ENCODE peak calls at places on chromosomes 11 and 22, in five cellular contexts. S is left ventricle myocardium inferior, C is transverse colon, E is PC-9, A is stomach. R is an unnamed sample.

GRCh38 chr11:100619484-100619883 is 67.6 kb upstream of the ARHGAP42 start:
- DNase-seq in S (no peak), C (no peak), E (no peak), A (no peak), R (no peak)

GRCh38 chr11:118010738-118011461 is 24.7 kb downstream of the IL10RA start:
- DNase-seq in S (peak; percentile 56), C (peak; percentile 82), E (no peak), A (peak; percentile 52), R (peak; percentile 42)

GRCh38 chr22:44375451-44375850 is 62.7 kb upstream of the SHISAL1 start:
- DNase-seq in S (no peak), C (no peak), E (no peak), A (no peak), R (no peak)

GRCh38 chr22:49011769-49012598 is 815.7 kb downstream of the BRD1 start:
- DNase-seq in S (no peak), C (no peak), E (no peak), A (peak; percentile 22), R (peak; percentile 8)

GRCh38 chr11:78420255-78420764 is 2.7 kb upstream of the GAB2 start:
- DNase-seq in S (peak; percentile 75), C (peak; percentile 72), E (peak; percentile 74), A (peak; percentile 59), R (peak; percentile 43)

GRCh38 chr11:36455658-36456111 is 54.4 kb downstream of the TRAF6 start:
- DNase-seq in S (peak; percentile 81), C (peak; percentile 24), E (peak; percentile 88), A (peak; percentile 36), R (peak; percentile 61)

GRCh38 chr11:68855205-68855978 is 13.7 kb upstream of the CPT1A start:
- DNase-seq in S (peak; percentile 63), C (peak; percentile 41), E (no peak), A (no peak), R (no peak)

GRCh38 chr22:36323182-36323854 is 64.4 kb downstream of the MYH9 start:
- DNase-seq in S (peak; percentile 73), C (peak; percentile 55), E (no peak), A (peak; percentile 73), R (peak; percentile 69)

GRCh38 chr11:111443640-111444039 is 64.6 kb upstream of the POU2AF1 start:
- DNase-seq in S (no peak), C (no peak), E (no peak), A (no peak), R (no peak)

GRCh38 chr11:36037031-36037430 is 93.2 kb downstream of the LDLRAD3 start:
- DNase-seq in S (peak; percentile 32), C (no peak), E (no peak), A (no peak), R (no peak)

GRCh38 chr11:8720376-8720775 is 37.8 kb downstream of the RPL27A start:
- DNase-seq in S (no peak), C (no peak), E (no peak), A (peak; percentile 40), R (no peak)

DNA sequence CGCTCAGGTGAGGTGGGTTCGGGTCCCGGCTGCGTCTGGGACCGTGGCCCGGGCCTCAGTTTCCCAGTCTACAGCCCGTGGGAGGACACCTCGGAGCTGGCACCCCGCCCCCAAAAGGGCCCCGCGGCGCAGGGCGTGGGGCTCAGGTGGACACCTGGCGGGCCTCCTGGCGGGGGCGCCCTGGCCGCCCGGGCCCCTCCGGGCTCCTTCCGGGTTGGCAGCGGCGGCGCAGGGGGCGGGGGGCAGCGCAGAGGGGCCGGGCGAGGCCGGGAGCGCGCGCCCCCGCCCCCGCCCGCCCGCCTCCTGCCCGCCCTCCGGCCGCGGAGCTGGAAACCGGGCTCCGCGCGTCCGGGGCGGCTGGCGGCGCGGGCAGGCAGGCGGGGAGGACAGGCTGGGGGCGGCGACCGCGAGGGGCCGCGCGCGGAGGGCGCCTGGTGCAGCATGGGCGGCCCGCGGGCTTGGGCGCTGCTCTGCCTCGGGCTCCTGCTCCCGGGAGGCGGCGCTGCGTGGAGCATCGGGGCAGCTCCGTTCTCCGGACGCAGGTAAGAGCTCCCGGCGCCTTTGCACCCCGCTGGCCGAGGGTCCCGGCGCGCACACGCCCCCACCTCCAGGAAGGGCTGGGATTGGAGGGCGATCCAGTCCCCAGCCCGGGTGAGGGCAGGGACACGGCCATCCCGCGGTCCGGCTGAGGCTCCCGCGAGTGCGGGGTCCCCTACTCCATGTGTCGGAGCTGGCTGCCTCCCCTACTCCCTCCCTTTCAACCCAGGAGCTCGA is at the start of gene EMID1:
- DNase-seq in S (peak; percentile 37), C (peak; percentile 47), E (peak; percentile 28), A (peak; percentile 61), R (no peak)
- H3K4me1 ChIP-seq in S (peaks cover 24% of the 10 kb centered on the region), C (peaks cover 25% of the 10 kb centered on the region), E (no peaks in the 10 kb centered on the region), A (peaks cover 44% of the 10 kb centered on the region), R (no peaks in the 10 kb centered on the region)

GRCh38 chr11:83852775-83853442 is 566.7 kb upstream of the CCDC90B start:
- DNase-seq in S (no peak), C (no peak), E (no peak), A (no peak), R (no peak)
- H3K4me3 ChIP-seq in S (no peak overlapping the region), C (no peak overlapping the region), E (no peak overlapping the region), A (no peak overlapping the region), R (no peak overlapping the region)

GRCh38 chr11:30815619-30816018 is 229.5 kb upstream of the MPPED2 start:
- DNase-seq in S (no peak), C (no peak), E (no peak), A (no peak), R (no peak)

GRCh38 chr11:30816959-30817880 is 231.1 kb upstream of the MPPED2 start:
- DNase-seq in S (no peak), C (no peak), E (no peak), A (no peak), R (no peak)

DNA sequence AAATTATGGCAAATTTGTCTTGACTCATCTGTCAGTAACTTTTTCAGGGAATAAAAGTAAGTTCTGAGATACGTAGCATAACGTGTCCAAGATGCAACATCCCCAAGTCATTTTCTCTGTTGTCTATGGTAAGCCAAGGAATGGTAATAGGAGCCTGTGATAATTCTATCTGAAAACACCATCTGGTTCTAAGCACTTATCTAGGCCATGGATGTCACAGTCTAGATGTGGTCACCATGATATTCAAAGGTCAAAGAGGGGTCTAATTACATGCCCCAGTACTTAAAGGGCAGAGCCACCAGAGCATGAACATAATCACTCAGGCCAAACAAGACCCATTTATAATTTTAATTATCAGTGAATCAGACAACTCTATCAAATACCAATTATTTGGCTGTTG is 225.1 kb upstream of the MPPED2 start:
- DNase-seq in S (no peak), C (no peak), E (no peak), A (no peak), R (no peak)
- H3K4me1 ChIP-seq in S (peaks cover 3% of the 10 kb centered on the region), C (no peaks in the 10 kb centered on the region), E (no peaks in the 10 kb centered on the region), A (no peaks in the 10 kb centered on the region), R (no peaks in the 10 kb centered on the region)

GRCh38 chr22:42342426-42343135 is 72.1 kb upstream of the TCF20 start:
- DNase-seq in S (no peak), C (no peak), E (no peak), A (no peak), R (no peak)
- H3K4me3 ChIP-seq in S (peak overlapping the region; percentile 59), C (no peak overlapping the region), E (peak overlapping the region; percentile 41), A (peak overlapping the region; percentile 50), R (peak overlapping the region; percentile 60)

GRCh38 chr11:26844963-26845362 is 123.1 kb upstream of the SLC5A12 start:
- DNase-seq in S (no peak), C (no peak), E (no peak), A (no peak), R (no peak)
- H3K4me1 ChIP-seq in S (no peaks in the 10 kb centered on the region), C (peaks cover 13% of the 10 kb centered on the region), E (no peaks in the 10 kb centered on the region), A (no peaks in the 10 kb centered on the region), R (peaks cover 13% of the 10 kb centered on the region)

GRCh38 chr22:39958009-39958711 is 2.0 kb upstream of the TMA7B start:
- DNase-seq in S (no peak), C (no peak), E (no peak), A (no peak), R (no peak)

GRCh38 chr22:39955675-39956074 is 4.5 kb upstream of the TMA7B start:
- DNase-seq in S (no peak), C (no peak), E (no peak), A (no peak), R (no peak)

GRCh38 chr22:39954584-39955055 is 5.6 kb upstream of the TMA7B start:
- DNase-seq in S (no peak), C (no peak), E (no peak), A (no peak), R (no peak)

GRCh38 chr22:39958916-39959639 is 1.1 kb upstream of the TMA7B start:
- DNase-seq in S (no peak), C (no peak), E (no peak), A (no peak), R (no peak)

DNA sequence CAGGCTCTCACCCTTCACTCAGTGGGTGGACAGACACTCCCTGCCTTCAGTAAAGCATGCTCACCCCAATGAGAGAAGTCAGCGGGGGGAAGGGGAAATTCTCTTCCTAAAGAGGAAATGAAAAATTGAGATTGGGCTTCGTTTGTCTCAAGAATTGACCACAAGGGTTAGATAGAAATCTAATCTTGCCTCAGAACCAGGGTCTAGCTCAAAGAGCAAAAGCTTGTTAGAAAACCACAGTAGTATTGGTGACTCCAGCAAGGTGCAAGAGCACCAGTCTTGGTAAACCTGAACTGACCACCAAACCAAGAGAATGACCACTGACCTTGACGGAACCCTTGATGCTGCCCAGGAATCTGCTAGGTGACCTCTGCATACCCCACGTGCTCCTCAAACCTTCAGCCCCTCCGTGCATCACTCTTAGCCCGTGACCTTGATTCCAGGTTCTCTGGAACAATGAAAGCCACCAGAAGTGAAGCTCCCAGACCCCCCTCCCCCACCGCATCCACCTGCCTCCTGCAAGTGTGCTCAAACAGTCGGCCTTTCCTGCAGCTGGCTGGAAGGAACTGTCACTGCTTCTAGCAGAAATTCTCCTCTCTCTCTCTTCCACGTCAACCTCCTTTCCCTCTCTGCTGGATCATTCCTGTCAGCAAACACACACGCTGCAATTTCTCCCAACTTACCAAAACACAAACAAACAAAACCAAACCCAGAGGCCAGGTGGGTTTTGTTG is 3.1 kb upstream of the TMA7B start:
- DNase-seq in S (no peak), C (no peak), E (no peak), A (no peak), R (no peak)
- H3K4me3 ChIP-seq in S (no peak overlapping the region), C (no peak overlapping the region), E (no peak overlapping the region), A (no peak overlapping the region), R (no peak overlapping the region)

DNA sequence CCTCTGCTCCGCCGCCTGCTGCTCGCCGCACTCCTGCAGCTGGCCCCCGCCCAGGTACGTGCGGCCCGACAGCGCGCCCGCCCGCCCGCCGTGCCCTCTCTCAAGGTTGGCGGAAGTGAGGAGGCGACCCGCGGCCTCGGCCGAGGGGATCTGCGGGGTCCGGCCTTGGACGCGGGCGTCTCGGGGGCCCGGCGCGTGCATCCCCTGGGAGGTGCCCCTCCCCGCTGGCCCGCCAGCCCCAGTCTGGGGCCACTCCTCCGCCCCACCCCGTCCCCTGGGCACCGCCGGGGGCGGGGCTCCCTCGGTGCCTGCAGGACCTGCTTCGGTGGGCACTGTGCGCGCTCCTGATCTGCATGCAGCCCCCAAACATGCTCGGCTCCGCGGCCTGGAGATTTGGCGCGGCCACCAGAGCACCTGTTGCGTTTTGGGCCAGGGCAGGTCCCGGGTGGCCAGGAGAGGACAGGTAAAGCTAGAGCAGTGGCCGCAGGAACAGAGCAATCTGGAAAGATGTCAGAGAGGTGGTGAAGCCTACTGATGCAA is 526 bp downstream of the VEGFB start:
- DNase-seq in S (peak; percentile 57), C (peak; percentile 77), E (peak; percentile 73), A (peak; percentile 60), R (no peak)
- H3K4me1 ChIP-seq in S (peaks cover 67% of the 10 kb centered on the region), C (peaks cover 78% of the 10 kb centered on the region), E (peaks cover 36% of the 10 kb centered on the region), A (peaks cover 84% of the 10 kb centered on the region), R (peaks cover 27% of the 10 kb centered on the region)